ENCODE peak calls at places on chromosomes 13 and 19, in six cellular contexts. Q, B, U, M, F and W are unnamed samples.
A peak's percentile ranks its signal among the peaks of the same experiment; 100 is the strongest.

GRCh38 chr19:51094696-51095279 is 12.1 kb upstream of the KLK14 start:
- DNase-seq in B (peak; percentile 21), F (no peak), Q (peak; percentile 31), M (no peak), U (no peak), W (no peak)

GRCh38 chr13:76773695-76774094 is 112.5 kb downstream of the KCTD12 start:
- DNase-seq in M (no peak), Q (no peak), U (no peak), F (no peak), B (no peak), W (no peak)

GRCh38 chr19:49555600-49556411 is 24.6 kb downstream of the NOSIP start:
- DNase-seq in B (no peak), F (no peak), Q (peak; percentile 77), U (no peak), M (no peak), W (no peak)

GRCh38 chr13:32202268-32202667 is 112.9 kb downstream of the ZAR1L start:
- DNase-seq in U (no peak), M (no peak), Q (no peak), F (no peak), B (no peak), W (no peak)

GRCh38 chr19:49579947-49580263 is 451 bp downstream of the NOSIP start:
- DNase-seq in B (no peak), U (no peak), Q (no peak), F (no peak), M (no peak), W (no peak)

GRCh38 chr19:48194041-48194871 is 23.8 kb downstream of the ZSWIM9 start:
- DNase-seq in U (no peak), Q (no peak), M (no peak), F (no peak), B (no peak), W (no peak)

GRCh38 chr19:1796395-1797142 is 15.5 kb downstream of the ATP8B3 start:
- DNase-seq in M (peak; percentile 30), U (no peak), Q (no peak), F (no peak), B (no peak), W (no peak)

GRCh38 chr13:29817604-29818378 is 32.6 kb downstream of the UBL3 start:
- DNase-seq in B (no peak), M (peak; percentile 16), F (no peak), U (no peak), Q (no peak), W (peak; percentile 48)